ENCODE peak calls at places on chromosome 21, in ten cellular contexts. K is central memory CD8-positive, alpha-beta T cell; N is GM10248; E is NCI-H510A treated with DMSO at 0.1 percent for 48 hours; R is cardiac muscle cell; V is Kasumi-1; L is neural crest cell; C is lower lobe of right lung; B is mucosa of descending colon; J is T1000. W is an unnamed sample.

GRCh38 chr21:38126677-38127271 is 130.0 kb upstream of the KCNJ15 start:
- DNase-seq in C (peak), R (peak), J (peak), B (no peak), N (peak), E (peak), V (peak), L (peak), K (no peak), W (no peak)

GRCh38 chr21:36209626-36210171 is 53.1 kb downstream of the DOP1B start:
- DNase-seq in C (peak), R (peak), N (peak), J (no peak), E (peak), V (peak), K (peak), B (no peak), L (no peak), W (no peak)

GRCh38 chr21:14943636-14944035 is 121.2 kb downstream of the NRIP1 start:
- DNase-seq in E (peak), R (no peak), K (no peak), V (no peak), L (no peak), B (no peak), N (no peak), J (no peak), C (no peak), W (no peak)

GRCh38 chr21:35611752-35612151 is 448.6 kb downstream of the SETD4 start:
- DNase-seq in N (no peak), J (no peak), K (no peak), E (no peak), C (no peak), R (no peak), B (no peak), V (no peak), L (no peak), W (no peak)

GRCh38 chr21:16159971-16160350 is 430.2 kb downstream of the USP25 start:
- DNase-seq in J (no peak), L (no peak), C (no peak), E (no peak), V (no peak), N (no peak), B (no peak), K (no peak), R (no peak), W (no peak)

GRCh38 chr21:31252611-31253010 is 91.5 kb downstream of the TIAM1 start:
- DNase-seq in J (no peak), N (no peak), L (no peak), B (no peak), R (no peak), K (no peak), V (no peak), C (no peak), E (no peak), W (no peak)

GRCh38 chr21:41908829-41909228 is 29.7 kb upstream of the PRDM15 start:
- DNase-seq in B (no peak), L (no peak), R (no peak), C (no peak), E (no peak), V (no peak), K (no peak), J (no peak), N (no peak), W (no peak)

GRCh38 chr21:35989185-35989735 is 71.1 kb downstream of the SETD4 start:
- DNase-seq in K (no peak), C (peak), R (peak), V (no peak), L (no peak), B (no peak), E (no peak), N (no peak), J (no peak), W (no peak)

GRCh38 chr21:46537026-46537425 is 67.9 kb downstream of the S100B start:
- DNase-seq in N (no peak), J (no peak), R (no peak), B (no peak), C (no peak), L (no peak), V (no peak), K (no peak), E (no peak), W (no peak)

GRCh38 chr21:15289896-15290841 is 225.4 kb upstream of the NRIP1 start:
- DNase-seq in J (no peak), V (no peak), C (peak), N (no peak), L (peak), R (no peak), E (peak), K (no peak), B (peak), W (no peak)

GRCh38 chr21:31634993-31635392 is 24.5 kb upstream of the SOD1 start:
- DNase-seq in K (no peak), C (no peak), N (no peak), B (no peak), L (no peak), R (no peak), V (no peak), E (no peak), J (no peak), W (no peak)

GRCh38 chr21:43884012-43884860 is 19.2 kb downstream of the AGPAT3 start:
- DNase-seq in R (peak), K (no peak), B (peak), J (no peak), E (peak), N (peak), L (no peak), C (no peak), V (peak), W (no peak)

GRCh38 chr21:31318971-31319370 is 25.1 kb downstream of the TIAM1 start:
- DNase-seq in C (no peak), E (no peak), N (no peak), L (no peak), V (no peak), B (no peak), R (no peak), K (no peak), J (no peak), W (no peak)

GRCh38 chr21:33771976-33772375 is 129.7 kb downstream of the ITSN1 start:
- DNase-seq in J (no peak), E (no peak), K (no peak), V (no peak), N (no peak), C (no peak), L (no peak), R (no peak), B (no peak), W (no peak)

GRCh38 chr21:33402011-33402979 is 918 bp upstream of the IFNGR2 start:
- DNase-seq in R (peak), K (no peak), N (peak), C (peak), B (peak), J (peak), E (peak), L (no peak), V (peak), W (peak)

GRCh38 chr21:42515708-42516502 is 2.3 kb downstream of the SLC37A1 start:
- DNase-seq in J (no peak), L (no peak), B (no peak), E (peak), V (no peak), R (no peak), N (no peak), K (no peak), C (peak), W (no peak)

GRCh38 chr21:44941567-44941966 is 1.7 kb downstream of the SLX9 start:
- DNase-seq in L (no peak), B (peak), E (no peak), K (no peak), V (no peak), J (no peak), R (no peak), N (no peak), C (no peak), W (no peak)

GRCh38 chr21:14451520-14451919 is 68.6 kb upstream of the HSPA13 start:
- DNase-seq in B (no peak), C (no peak), K (no peak), J (no peak), E (no peak), R (no peak), N (no peak), V (no peak), L (no peak), W (no peak)

GRCh38 chr21:45004481-45005263 is 64.8 kb downstream of the SLX9 start:
- DNase-seq in K (no peak), C (peak), E (no peak), V (no peak), B (peak), L (no peak), J (no peak), R (no peak), N (no peak), W (no peak)

GRCh38 chr21:38350681-38351080 is 93.9 kb downstream of the KCNJ15 start:
- DNase-seq in R (peak), V (no peak), B (no peak), K (no peak), C (peak), J (no peak), L (no peak), N (no peak), E (no peak), W (no peak)

W was measured in HS-27A.